ENCODE peak calls at places on chromosomes 2 and 18, in ten cellular contexts. X, U, Y, G, C, E, D, V, K and T are unnamed samples. For H3K9me3, the result is how much of the 10 kb centered on the place peaks cover.

GRCh38 chr2:235765181-235765820 is 271.5 kb downstream of the AGAP1 start:
- DNase-seq in X (peak), U (no peak), Y (no peak), G (no peak), C (no peak), E (peak), D (no peak), V (no peak), K (no peak), T (no peak)

GRCh38 chr18:23871410-23871809 is 143.1 kb upstream of the TTC39C start:
- DNase-seq in X (peak), U (peak), Y (peak), G (peak), C (peak), E (no peak), D (peak), V (no peak), K (no peak), T (peak)

GRCh38 chr18:61755553-61755952 is 137.3 kb downstream of the RNF152 start:
- DNase-seq in X (no peak), U (no peak), Y (no peak), G (no peak), C (no peak), E (no peak), D (no peak), V (no peak), K (no peak), T (no peak)

GRCh38 chr18:41593276-41593675 is 361.8 kb upstream of the PIK3C3 start:
- DNase-seq in X (no peak), U (no peak), Y (no peak), G (no peak), C (no peak), E (no peak), D (no peak), V (no peak), K (no peak), T (no peak)

GRCh38 chr2:120994301-120994700 is 258.6 kb downstream of the GLI2 start:
- DNase-seq in X (no peak), U (no peak), Y (no peak), G (no peak), C (no peak), E (no peak), D (no peak), V (no peak), K (no peak), T (no peak)

GRCh38 chr18:74520096-74520833 is 14.0 kb upstream of the CNDP1 start:
- DNase-seq in X (no peak), U (no peak), Y (no peak), G (no peak), C (no peak), E (no peak), D (no peak), V (no peak), K (no peak), T (no peak)

GRCh38 chr18:35019929-35020328 is 21.3 kb upstream of the MAPRE2 start:
- DNase-seq in X (no peak), U (no peak), Y (no peak), G (no peak), C (no peak), E (no peak), D (no peak), V (no peak), K (no peak), T (no peak)

GRCh38 chr2:106839849-106840595 is 45.9 kb downstream of the ST6GAL2 start:
- DNase-seq in X (no peak), U (no peak), Y (no peak), G (peak), C (no peak), E (no peak), D (no peak), V (no peak), K (no peak), T (no peak)

GRCh38 chr18:11178951-11179549 is 29.7 kb upstream of the PIEZO2 start:
- DNase-seq in X (peak), U (no peak), Y (peak), G (no peak), C (no peak), E (no peak), D (peak), V (no peak), K (no peak), T (no peak)

GRCh38 chr2:175726213-175726612 is 275.9 kb downstream of the LNPK start:
- DNase-seq in X (no peak), U (no peak), Y (no peak), G (no peak), C (no peak), E (peak), D (no peak), V (no peak), K (no peak), T (no peak)

GRCh38 chr2:66846887-66847286 is 412.0 kb downstream of the MEIS1 start:
- DNase-seq in X (no peak), U (no peak), Y (no peak), G (no peak), C (no peak), E (no peak), D (no peak), V (no peak), K (no peak), T (no peak)

DNA sequence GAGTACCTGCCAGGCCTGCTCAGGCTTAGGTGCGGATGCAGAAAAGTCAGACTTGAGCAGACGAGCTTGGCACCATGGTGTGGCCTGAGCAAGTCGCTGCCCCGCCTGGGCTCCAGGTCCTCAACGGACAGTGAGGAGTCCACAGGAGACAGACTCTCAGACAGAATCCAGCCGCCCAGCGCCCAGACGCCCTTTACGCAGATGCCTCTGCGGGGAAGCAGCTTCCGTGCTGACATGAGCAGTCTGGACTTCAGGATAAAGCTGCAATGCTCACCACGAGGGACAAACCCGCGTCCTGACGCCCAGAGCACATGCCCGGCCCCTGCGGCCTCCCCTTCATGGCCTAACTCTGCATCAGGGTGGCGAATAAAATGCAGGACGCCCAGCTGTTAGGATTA is 3.5 kb upstream of the MAB21L4 start:
- DNase-seq in X (no peak), U (no peak), Y (no peak), G (no peak), C (no peak), E (no peak), D (no peak), V (no peak), K (peak), T (no peak)
- H3K4me3 ChIP-seq in X (no peak), U (no peak), Y (no peak), G (no peak), C (no peak), E (no peak), D (no peak), V (no peak), K (no peak), T (no peak)

GRCh38 chr18:46877329-46877987 is 39.8 kb downstream of the PIAS2 start:
- DNase-seq in X (no peak), U (no peak), Y (no peak), G (no peak), C (no peak), E (no peak), D (no peak), V (no peak), K (no peak), T (no peak)
- H3K9me3 ChIP-seq in X (under half), U (under half), Y (under half), G (under half), C (under half), E (under half), D (under half), V (under half), K (under half), T (under half)

GRCh38 chr2:10774394-10774793 is 38.2 kb downstream of the PDIA6 start:
- DNase-seq in X (peak), U (no peak), Y (peak), G (no peak), C (no peak), E (no peak), D (peak), V (no peak), K (no peak), T (no peak)

GRCh38 chr2:10776231-10776977 is 36.2 kb downstream of the PDIA6 start:
- DNase-seq in X (no peak), U (no peak), Y (no peak), G (no peak), C (no peak), E (no peak), D (no peak), V (no peak), K (no peak), T (no peak)

GRCh38 chr2:10777111-10777841 is 35.3 kb downstream of the PDIA6 start:
- DNase-seq in X (no peak), U (no peak), Y (no peak), G (no peak), C (no peak), E (no peak), D (no peak), V (no peak), K (no peak), T (no peak)

GRCh38 chr2:10775036-10775780 is 37.4 kb downstream of the PDIA6 start:
- DNase-seq in X (no peak), U (no peak), Y (no peak), G (no peak), C (no peak), E (no peak), D (no peak), V (no peak), K (no peak), T (no peak)

GRCh38 chr2:10775831-10776230 is 36.8 kb downstream of the PDIA6 start:
- DNase-seq in X (no peak), U (no peak), Y (no peak), G (no peak), C (no peak), E (no peak), D (no peak), V (no peak), K (no peak), T (no peak)
- H3K27ac ChIP-seq in X (no peak), U (no peak), Y (no peak), G (no peak), C (no peak), E (no peak), D (no peak), V (no peak), K (no peak), T (no peak)

GRCh38 chr18:57437433-57437781 is 2.2 kb downstream of the ONECUT2 start:
- DNase-seq in X (no peak), U (no peak), Y (no peak), G (no peak), C (no peak), E (no peak), D (no peak), V (no peak), K (no peak), T (no peak)
- H3K4me3 ChIP-seq in X (peak), U (no peak), Y (peak), G (peak), C (no peak), E (no peak), D (peak), V (peak), K (no peak), T (no peak)

GRCh38 chr18:79889569-79889968 is 61.9 kb downstream of the SLC66A2 start:
- DNase-seq in X (no peak), U (no peak), Y (no peak), G (no peak), C (no peak), E (no peak), D (no peak), V (no peak), K (no peak), T (peak)
- H3K9me3 ChIP-seq in X (under half), U (half or more), Y (half or more), G (half or more), C (under half), E (half or more), D (half or more), V (half or more), K (under half), T (under half)